ENCODE peak calls at places on chromosomes 5 and 9, in ten cellular contexts. One of them, this sample, is unnamed.

GRCh38 chr9:19481471-19481870 is 72.7 kb downstream of the ACER2 start:
- DNase-seq in fibroblast of lung: no peak
- DNase-seq in nucleus accumbens: no peak
- DNase-seq in heart left ventricle: no peak
- DNase-seq in heart right ventricle: peak; percentile 43
- DNase-seq in CD4-positive, alpha-beta memory T cell: no peak
- DNase-seq in HT1080: no peak
- DNase-seq in activated CD4-positive, alpha-beta T cell treated with anti-CD3 and anti-CD28 coated beads, Interleukin-2, amount 50 U/mL, for 48 hours: no peak
- DNase-seq in mammary epithelial cell: no peak
- DNase-seq in OCI-M1: no peak
- DNase-seq in this sample: no peak

GRCh38 chr5:107449369-107449768 is 221.4 kb downstream of the EFNA5 start:
- DNase-seq in activated CD4-positive, alpha-beta T cell treated with anti-CD3 and anti-CD28 coated beads, Interleukin-2, amount 50 U/mL, for 48 hours: no peak
- DNase-seq in nucleus accumbens: no peak
- DNase-seq in HT1080: peak; percentile 23
- DNase-seq in fibroblast of lung: no peak
- DNase-seq in mammary epithelial cell: no peak
- DNase-seq in heart right ventricle: no peak
- DNase-seq in OCI-M1: no peak
- DNase-seq in CD4-positive, alpha-beta memory T cell: no peak
- DNase-seq in heart left ventricle: no peak
- DNase-seq in this sample: no peak

GRCh38 chr5:147509710-147510651 is at the start of gene DPYSL3:
- DNase-seq in OCI-M1: no peak
- DNase-seq in CD4-positive, alpha-beta memory T cell: no peak
- DNase-seq in fibroblast of lung: peak; percentile 79
- DNase-seq in HT1080: peak; percentile 85
- DNase-seq in mammary epithelial cell: peak; percentile 70
- DNase-seq in heart right ventricle: peak; percentile 70
- DNase-seq in activated CD4-positive, alpha-beta T cell treated with anti-CD3 and anti-CD28 coated beads, Interleukin-2, amount 50 U/mL, for 48 hours: peak; percentile 8
- DNase-seq in nucleus accumbens: peak; percentile 53
- DNase-seq in heart left ventricle: peak; percentile 72
- DNase-seq in this sample: peak; percentile 35

GRCh38 chr9:16267336-16268036 is 603.0 kb downstream of the BNC2 start:
- DNase-seq in HT1080: peak; percentile 24
- DNase-seq in activated CD4-positive, alpha-beta T cell treated with anti-CD3 and anti-CD28 coated beads, Interleukin-2, amount 50 U/mL, for 48 hours: no peak
- DNase-seq in heart left ventricle: no peak
- DNase-seq in OCI-M1: peak; percentile 78
- DNase-seq in fibroblast of lung: peak; percentile 76
- DNase-seq in nucleus accumbens: no peak
- DNase-seq in heart right ventricle: no peak
- DNase-seq in CD4-positive, alpha-beta memory T cell: no peak
- DNase-seq in mammary epithelial cell: no peak
- DNase-seq in this sample: no peak

GRCh38 chr9:34139477-34140146 is 13.1 kb upstream of the DCAF12 start:
- DNase-seq in mammary epithelial cell: peak; percentile 60
- DNase-seq in heart left ventricle: peak; percentile 74
- DNase-seq in nucleus accumbens: peak; percentile 19
- DNase-seq in OCI-M1: peak; percentile 86
- DNase-seq in fibroblast of lung: peak; percentile 95
- DNase-seq in CD4-positive, alpha-beta memory T cell: no peak
- DNase-seq in activated CD4-positive, alpha-beta T cell treated with anti-CD3 and anti-CD28 coated beads, Interleukin-2, amount 50 U/mL, for 48 hours: no peak
- DNase-seq in HT1080: peak; percentile 77
- DNase-seq in heart right ventricle: peak; percentile 77
- DNase-seq in this sample: peak; percentile 45

GRCh38 chr9:84271004-84271886 is 69.3 kb downstream of the SLC28A3 start:
- DNase-seq in heart right ventricle: peak; percentile 16
- DNase-seq in mammary epithelial cell: no peak
- DNase-seq in activated CD4-positive, alpha-beta T cell treated with anti-CD3 and anti-CD28 coated beads, Interleukin-2, amount 50 U/mL, for 48 hours: peak; percentile 67
- DNase-seq in OCI-M1: no peak
- DNase-seq in heart left ventricle: peak; percentile 21
- DNase-seq in CD4-positive, alpha-beta memory T cell: peak; percentile 28
- DNase-seq in fibroblast of lung: peak; percentile 79
- DNase-seq in HT1080: no peak
- DNase-seq in nucleus accumbens: peak; percentile 60
- DNase-seq in this sample: no peak

GRCh38 chr5:101306391-101307137 is 403.5 kb upstream of the ST8SIA4 start:
- DNase-seq in nucleus accumbens: no peak
- DNase-seq in mammary epithelial cell: no peak
- DNase-seq in activated CD4-positive, alpha-beta T cell treated with anti-CD3 and anti-CD28 coated beads, Interleukin-2, amount 50 U/mL, for 48 hours: no peak
- DNase-seq in heart right ventricle: no peak
- DNase-seq in fibroblast of lung: peak; percentile 3
- DNase-seq in CD4-positive, alpha-beta memory T cell: no peak
- DNase-seq in heart left ventricle: no peak
- DNase-seq in OCI-M1: peak; percentile 5
- DNase-seq in HT1080: peak; percentile 28
- DNase-seq in this sample: no peak

GRCh38 chr5:157914389-157914788 is 55.4 kb upstream of the CLINT1 start:
- DNase-seq in activated CD4-positive, alpha-beta T cell treated with anti-CD3 and anti-CD28 coated beads, Interleukin-2, amount 50 U/mL, for 48 hours: no peak
- DNase-seq in nucleus accumbens: no peak
- DNase-seq in OCI-M1: no peak
- DNase-seq in fibroblast of lung: no peak
- DNase-seq in heart left ventricle: no peak
- DNase-seq in CD4-positive, alpha-beta memory T cell: no peak
- DNase-seq in mammary epithelial cell: no peak
- DNase-seq in HT1080: no peak
- DNase-seq in heart right ventricle: no peak
- DNase-seq in this sample: no peak

GRCh38 chr5:79961731-79962579 is 29.1 kb downstream of the MTX3 start:
- DNase-seq in heart right ventricle: no peak
- DNase-seq in HT1080: no peak
- DNase-seq in OCI-M1: no peak
- DNase-seq in fibroblast of lung: no peak
- DNase-seq in mammary epithelial cell: no peak
- DNase-seq in nucleus accumbens: no peak
- DNase-seq in activated CD4-positive, alpha-beta T cell treated with anti-CD3 and anti-CD28 coated beads, Interleukin-2, amount 50 U/mL, for 48 hours: no peak
- DNase-seq in heart left ventricle: no peak
- DNase-seq in CD4-positive, alpha-beta memory T cell: no peak
- DNase-seq in this sample: no peak

GRCh38 chr9:16787724-16788123 is 82.7 kb downstream of the BNC2 start:
- DNase-seq in nucleus accumbens: no peak
- DNase-seq in heart left ventricle: no peak
- DNase-seq in heart right ventricle: no peak
- DNase-seq in HT1080: peak; percentile 83
- DNase-seq in fibroblast of lung: peak; percentile 31
- DNase-seq in CD4-positive, alpha-beta memory T cell: no peak
- DNase-seq in mammary epithelial cell: no peak
- DNase-seq in OCI-M1: no peak
- DNase-seq in activated CD4-positive, alpha-beta T cell treated with anti-CD3 and anti-CD28 coated beads, Interleukin-2, amount 50 U/mL, for 48 hours: no peak
- DNase-seq in this sample: no peak

GRCh38 chr9:111175350-111175749 is 137.1 kb upstream of the LPAR1 start:
- DNase-seq in activated CD4-positive, alpha-beta T cell treated with anti-CD3 and anti-CD28 coated beads, Interleukin-2, amount 50 U/mL, for 48 hours: no peak
- DNase-seq in heart left ventricle: no peak
- DNase-seq in heart right ventricle: no peak
- DNase-seq in mammary epithelial cell: no peak
- DNase-seq in fibroblast of lung: no peak
- DNase-seq in OCI-M1: no peak
- DNase-seq in HT1080: no peak
- DNase-seq in nucleus accumbens: no peak
- DNase-seq in CD4-positive, alpha-beta memory T cell: no peak
- DNase-seq in this sample: no peak

GRCh38 chr5:144144956-144145751 is 25.3 kb downstream of the YIPF5 start:
- DNase-seq in mammary epithelial cell: peak; percentile 68
- DNase-seq in CD4-positive, alpha-beta memory T cell: no peak
- DNase-seq in fibroblast of lung: no peak
- DNase-seq in nucleus accumbens: no peak
- DNase-seq in heart left ventricle: no peak
- DNase-seq in activated CD4-positive, alpha-beta T cell treated with anti-CD3 and anti-CD28 coated beads, Interleukin-2, amount 50 U/mL, for 48 hours: no peak
- DNase-seq in OCI-M1: no peak
- DNase-seq in heart right ventricle: no peak
- DNase-seq in HT1080: no peak
- DNase-seq in this sample: no peak

GRCh38 chr5:57754616-57755015 is 272.0 kb upstream of the ACTBL2 start:
- DNase-seq in heart left ventricle: no peak
- DNase-seq in CD4-positive, alpha-beta memory T cell: no peak
- DNase-seq in OCI-M1: no peak
- DNase-seq in HT1080: no peak
- DNase-seq in activated CD4-positive, alpha-beta T cell treated with anti-CD3 and anti-CD28 coated beads, Interleukin-2, amount 50 U/mL, for 48 hours: no peak
- DNase-seq in nucleus accumbens: no peak
- DNase-seq in mammary epithelial cell: peak; percentile 76
- DNase-seq in heart right ventricle: no peak
- DNase-seq in fibroblast of lung: peak; percentile 78
- DNase-seq in this sample: no peak

GRCh38 chr9:536597-537511 is 304.6 kb upstream of the DMRT1 start:
- DNase-seq in fibroblast of lung: no peak
- DNase-seq in activated CD4-positive, alpha-beta T cell treated with anti-CD3 and anti-CD28 coated beads, Interleukin-2, amount 50 U/mL, for 48 hours: no peak
- DNase-seq in heart left ventricle: no peak
- DNase-seq in heart right ventricle: no peak
- DNase-seq in CD4-positive, alpha-beta memory T cell: no peak
- DNase-seq in OCI-M1: no peak
- DNase-seq in nucleus accumbens: no peak
- DNase-seq in HT1080: no peak
- DNase-seq in mammary epithelial cell: no peak
- DNase-seq in this sample: no peak

GRCh38 chr5:16737173-16737572 is 120.4 kb upstream of the RETREG1 start:
- DNase-seq in heart left ventricle: no peak
- DNase-seq in activated CD4-positive, alpha-beta T cell treated with anti-CD3 and anti-CD28 coated beads, Interleukin-2, amount 50 U/mL, for 48 hours: no peak
- DNase-seq in HT1080: no peak
- DNase-seq in CD4-positive, alpha-beta memory T cell: no peak
- DNase-seq in mammary epithelial cell: no peak
- DNase-seq in nucleus accumbens: no peak
- DNase-seq in fibroblast of lung: no peak
- DNase-seq in heart right ventricle: no peak
- DNase-seq in OCI-M1: no peak
- DNase-seq in this sample: no peak

GRCh38 chr9:105070176-105070575 is 142.2 kb upstream of the ABCA1 start:
- DNase-seq in mammary epithelial cell: no peak
- DNase-seq in CD4-positive, alpha-beta memory T cell: no peak
- DNase-seq in heart right ventricle: no peak
- DNase-seq in nucleus accumbens: no peak
- DNase-seq in OCI-M1: no peak
- DNase-seq in heart left ventricle: no peak
- DNase-seq in fibroblast of lung: no peak
- DNase-seq in activated CD4-positive, alpha-beta T cell treated with anti-CD3 and anti-CD28 coated beads, Interleukin-2, amount 50 U/mL, for 48 hours: no peak
- DNase-seq in HT1080: no peak
- DNase-seq in this sample: no peak

GRCh38 chr9:70439991-70440706 is 25.7 kb upstream of the KLF9 start:
- DNase-seq in OCI-M1: no peak
- DNase-seq in heart left ventricle: no peak
- DNase-seq in CD4-positive, alpha-beta memory T cell: no peak
- DNase-seq in nucleus accumbens: no peak
- DNase-seq in mammary epithelial cell: no peak
- DNase-seq in HT1080: no peak
- DNase-seq in fibroblast of lung: peak; percentile 91
- DNase-seq in heart right ventricle: no peak
- DNase-seq in activated CD4-positive, alpha-beta T cell treated with anti-CD3 and anti-CD28 coated beads, Interleukin-2, amount 50 U/mL, for 48 hours: no peak
- DNase-seq in this sample: no peak

GRCh38 chr5:80309871-80310665 is 9.7 kb upstream of the SPZ1 start:
- DNase-seq in HT1080: no peak
- DNase-seq in activated CD4-positive, alpha-beta T cell treated with anti-CD3 and anti-CD28 coated beads, Interleukin-2, amount 50 U/mL, for 48 hours: no peak
- DNase-seq in heart right ventricle: no peak
- DNase-seq in heart left ventricle: no peak
- DNase-seq in OCI-M1: no peak
- DNase-seq in nucleus accumbens: no peak
- DNase-seq in CD4-positive, alpha-beta memory T cell: no peak
- DNase-seq in fibroblast of lung: no peak
- DNase-seq in mammary epithelial cell: no peak
- DNase-seq in this sample: no peak

GRCh38 chr9:36862206-36863145 is 171.6 kb downstream of the PAX5 start:
- DNase-seq in OCI-M1: peak; percentile 32
- DNase-seq in heart left ventricle: no peak
- DNase-seq in nucleus accumbens: peak; percentile 5
- DNase-seq in fibroblast of lung: peak; percentile 36
- DNase-seq in activated CD4-positive, alpha-beta T cell treated with anti-CD3 and anti-CD28 coated beads, Interleukin-2, amount 50 U/mL, for 48 hours: peak; percentile 27
- DNase-seq in heart right ventricle: no peak
- DNase-seq in HT1080: peak; percentile 21
- DNase-seq in CD4-positive, alpha-beta memory T cell: no peak
- DNase-seq in mammary epithelial cell: peak; percentile 15
- DNase-seq in this sample: peak; percentile 44

This sample was measured in HTR-8/SVneo.